ENCODE peak calls at places on chromosomes 12 and 14, in nine cellular contexts. One of them, this sample, is unnamed.

GRCh38 chr14:100989924-100990323 is 86.4 kb upstream of the RTL1 start:
- DNase-seq in stimulated activated CD8-positive, alpha-beta memory T cell treated with anti-CD3 and anti-CD28 coated beads, Interleukin-4, amount 100 ng/mL, for 48 hours: no peak
- DNase-seq in M059J: no peak
- DNase-seq in nucleus accumbens: no peak
- DNase-seq in stimulated activated naive CD8-positive, alpha-beta T cell treated with anti-CD3 and anti-CD28 coated beads, Interleukin-15, Interleukin-2, amounts not matched to agents 100 U/mL and 50 U/mL, for 24 hours: no peak
- DNase-seq in fibroblast of the conjunctiva: no peak
- DNase-seq in globus pallidus: no peak
- DNase-seq in dermis blood vessel endothelial cell: no peak
- DNase-seq in bronchial epithelial cell: peak
- DNase-seq in this sample: peak

GRCh38 chr12:69068431-69068830 is 135.5 kb upstream of the CPM start:
- DNase-seq in globus pallidus: no peak
- DNase-seq in stimulated activated naive CD8-positive, alpha-beta T cell treated with anti-CD3 and anti-CD28 coated beads, Interleukin-15, Interleukin-2, amounts not matched to agents 100 U/mL and 50 U/mL, for 24 hours: no peak
- DNase-seq in nucleus accumbens: no peak
- DNase-seq in bronchial epithelial cell: peak
- DNase-seq in M059J: peak
- DNase-seq in stimulated activated CD8-positive, alpha-beta memory T cell treated with anti-CD3 and anti-CD28 coated beads, Interleukin-4, amount 100 ng/mL, for 48 hours: no peak
- DNase-seq in dermis blood vessel endothelial cell: peak
- DNase-seq in fibroblast of the conjunctiva: no peak
- DNase-seq in this sample: no peak

GRCh38 chr12:54411398-54412241 is 7.4 kb downstream of the ITGA5 start:
- DNase-seq in M059J: peak
- DNase-seq in fibroblast of the conjunctiva: peak
- DNase-seq in nucleus accumbens: no peak
- DNase-seq in globus pallidus: no peak
- DNase-seq in dermis blood vessel endothelial cell: peak
- DNase-seq in bronchial epithelial cell: peak
- DNase-seq in stimulated activated CD8-positive, alpha-beta memory T cell treated with anti-CD3 and anti-CD28 coated beads, Interleukin-4, amount 100 ng/mL, for 48 hours: peak
- DNase-seq in stimulated activated naive CD8-positive, alpha-beta T cell treated with anti-CD3 and anti-CD28 coated beads, Interleukin-15, Interleukin-2, amounts not matched to agents 100 U/mL and 50 U/mL, for 24 hours: peak
- DNase-seq in this sample: peak

GRCh38 chr14:105420976-105421674 is 1.5 kb downstream of the MTA1 start:
- DNase-seq in dermis blood vessel endothelial cell: no peak
- DNase-seq in M059J: no peak
- DNase-seq in globus pallidus: no peak
- DNase-seq in bronchial epithelial cell: no peak
- DNase-seq in fibroblast of the conjunctiva: no peak
- DNase-seq in stimulated activated naive CD8-positive, alpha-beta T cell treated with anti-CD3 and anti-CD28 coated beads, Interleukin-15, Interleukin-2, amounts not matched to agents 100 U/mL and 50 U/mL, for 24 hours: no peak
- DNase-seq in stimulated activated CD8-positive, alpha-beta memory T cell treated with anti-CD3 and anti-CD28 coated beads, Interleukin-4, amount 100 ng/mL, for 48 hours: no peak
- DNase-seq in nucleus accumbens: no peak
- DNase-seq in this sample: no peak

GRCh38 chr14:105357626-105358025 is 40.7 kb upstream of the TEX22 start:
- DNase-seq in bronchial epithelial cell: no peak
- DNase-seq in stimulated activated naive CD8-positive, alpha-beta T cell treated with anti-CD3 and anti-CD28 coated beads, Interleukin-15, Interleukin-2, amounts not matched to agents 100 U/mL and 50 U/mL, for 24 hours: no peak
- DNase-seq in globus pallidus: no peak
- DNase-seq in dermis blood vessel endothelial cell: no peak
- DNase-seq in M059J: no peak
- DNase-seq in stimulated activated CD8-positive, alpha-beta memory T cell treated with anti-CD3 and anti-CD28 coated beads, Interleukin-4, amount 100 ng/mL, for 48 hours: no peak
- DNase-seq in nucleus accumbens: no peak
- DNase-seq in fibroblast of the conjunctiva: no peak
- DNase-seq in this sample: no peak

GRCh38 chr14:75982724-75983358 is 1.0 kb upstream of the TGFB3 start:
- DNase-seq in globus pallidus: peak
- DNase-seq in bronchial epithelial cell: no peak
- DNase-seq in fibroblast of the conjunctiva: no peak
- DNase-seq in dermis blood vessel endothelial cell: peak
- DNase-seq in stimulated activated CD8-positive, alpha-beta memory T cell treated with anti-CD3 and anti-CD28 coated beads, Interleukin-4, amount 100 ng/mL, for 48 hours: no peak
- DNase-seq in stimulated activated naive CD8-positive, alpha-beta T cell treated with anti-CD3 and anti-CD28 coated beads, Interleukin-15, Interleukin-2, amounts not matched to agents 100 U/mL and 50 U/mL, for 24 hours: no peak
- DNase-seq in nucleus accumbens: no peak
- DNase-seq in M059J: peak
- DNase-seq in this sample: peak

GRCh38 chr12:32650508-32650907 is 28.6 kb upstream of the DNM1L start:
- DNase-seq in dermis blood vessel endothelial cell: peak
- DNase-seq in bronchial epithelial cell: peak
- DNase-seq in stimulated activated CD8-positive, alpha-beta memory T cell treated with anti-CD3 and anti-CD28 coated beads, Interleukin-4, amount 100 ng/mL, for 48 hours: no peak
- DNase-seq in stimulated activated naive CD8-positive, alpha-beta T cell treated with anti-CD3 and anti-CD28 coated beads, Interleukin-15, Interleukin-2, amounts not matched to agents 100 U/mL and 50 U/mL, for 24 hours: no peak
- DNase-seq in fibroblast of the conjunctiva: no peak
- DNase-seq in nucleus accumbens: no peak
- DNase-seq in M059J: peak
- DNase-seq in globus pallidus: no peak
- DNase-seq in this sample: no peak

GRCh38 chr12:94561943-94562411 is 88.4 kb downstream of the TMCC3 start:
- DNase-seq in globus pallidus: peak
- DNase-seq in fibroblast of the conjunctiva: no peak
- DNase-seq in stimulated activated CD8-positive, alpha-beta memory T cell treated with anti-CD3 and anti-CD28 coated beads, Interleukin-4, amount 100 ng/mL, for 48 hours: no peak
- DNase-seq in dermis blood vessel endothelial cell: no peak
- DNase-seq in M059J: peak
- DNase-seq in stimulated activated naive CD8-positive, alpha-beta T cell treated with anti-CD3 and anti-CD28 coated beads, Interleukin-15, Interleukin-2, amounts not matched to agents 100 U/mL and 50 U/mL, for 24 hours: no peak
- DNase-seq in bronchial epithelial cell: peak
- DNase-seq in nucleus accumbens: peak
- DNase-seq in this sample: no peak

GRCh38 chr14:71730471-71730870 is 201.8 kb upstream of the RGS6 start:
- DNase-seq in bronchial epithelial cell: peak
- DNase-seq in dermis blood vessel endothelial cell: no peak
- DNase-seq in M059J: peak
- DNase-seq in stimulated activated naive CD8-positive, alpha-beta T cell treated with anti-CD3 and anti-CD28 coated beads, Interleukin-15, Interleukin-2, amounts not matched to agents 100 U/mL and 50 U/mL, for 24 hours: no peak
- DNase-seq in fibroblast of the conjunctiva: no peak
- DNase-seq in nucleus accumbens: no peak
- DNase-seq in stimulated activated CD8-positive, alpha-beta memory T cell treated with anti-CD3 and anti-CD28 coated beads, Interleukin-4, amount 100 ng/mL, for 48 hours: no peak
- DNase-seq in globus pallidus: no peak
- DNase-seq in this sample: no peak